ENCODE peak calls at places on chromosomes 6 and 20, in ten cellular contexts. I, O, K, B, P, R, G, W, T and U are unnamed samples.

GRCh38 chr6:168671028-168671862 is 230.3 kb downstream of the SMOC2 start:
- DNase-seq in O (no peak), G (no peak), T (no peak), I (no peak), W (no peak), B (no peak), R (no peak), K (no peak), P (peak; percentile 71), U (no peak)

GRCh38 chr6:74741608-74742007 is 464.2 kb downstream of the COL12A1 start:
- DNase-seq in B (no peak), T (no peak), R (no peak), I (no peak), P (no peak), O (no peak), W (no peak), K (no peak), G (peak; percentile 12), U (no peak)

GRCh38 chr6:149473080-149474052 is 11.4 kb downstream of the ZC3H12D start:
- DNase-seq in R (no peak), W (no peak), P (no peak), I (no peak), O (no peak), B (peak; percentile 89), T (no peak), K (peak; percentile 44), G (no peak), U (no peak)

GRCh38 chr6:16773376-16773775 is 12.1 kb upstream of the ATXN1 start:
- DNase-seq in B (no peak), P (no peak), W (no peak), O (no peak), I (no peak), T (no peak), G (no peak), K (no peak), R (no peak), U (no peak)

GRCh38 chr6:31180500-31180899 is 10.0 kb upstream of the POU5F1 start:
- DNase-seq in B (no peak), W (peak; percentile 67), G (peak; percentile 87), P (no peak), R (peak; percentile 81), I (peak; percentile 89), K (no peak), O (peak; percentile 83), T (no peak), U (peak; percentile 70)

GRCh38 chr6:98946877-98947410 is 802 bp downstream of the FBXL4 start:
- DNase-seq in G (no peak), R (peak; percentile 26), P (no peak), B (peak; percentile 63), W (no peak), T (peak; percentile 43), I (peak; percentile 65), O (peak; percentile 48), K (no peak), U (no peak)

GRCh38 chr6:118893095-118893881 is 664 bp upstream of the ASF1A start:
- DNase-seq in R (peak; percentile 75), K (no peak), G (no peak), T (peak; percentile 57), W (no peak), P (no peak), B (peak; percentile 50), O (peak; percentile 80), I (peak; percentile 64), U (no peak)

GRCh38 chr6:53302678-53303360 is 45.9 kb downstream of the ELOVL5 start:
- DNase-seq in I (peak; percentile 55), R (peak; percentile 85), B (no peak), W (peak; percentile 76), O (peak; percentile 76), G (no peak), T (peak; percentile 92), K (no peak), P (no peak), U (no peak)

GRCh38 chr20:22836211-22836610 is 198.9 kb upstream of the SSTR4 start:
- DNase-seq in O (no peak), T (peak; percentile 55), B (no peak), I (no peak), P (no peak), R (no peak), G (no peak), W (no peak), K (no peak), U (no peak)

GRCh38 chr6:16322666-16323312 is 84.4 kb downstream of the GMPR start:
- DNase-seq in P (no peak), G (no peak), K (no peak), R (peak; percentile 87), T (peak; percentile 5), W (no peak), I (peak; percentile 94), B (peak; percentile 63), O (peak; percentile 95), U (no peak)

GRCh38 chr6:3906191-3907019 is 57.2 kb downstream of the FAM50B start:
- DNase-seq in W (no peak), O (no peak), G (no peak), P (no peak), R (no peak), B (no peak), I (no peak), K (no peak), T (no peak), U (no peak)

GRCh38 chr20:56731041-56731440 is 101.9 kb downstream of the TFAP2C start:
- DNase-seq in T (no peak), G (no peak), W (no peak), P (no peak), K (no peak), R (no peak), I (no peak), B (no peak), O (no peak), U (no peak)
- TF ChIP-seq CTCF in T (no peak), G (no peak), W (no peak), P (no peak), K (no peak), R (no peak), I (no peak), B (no peak), O (no peak), U (no peak)

DNA sequence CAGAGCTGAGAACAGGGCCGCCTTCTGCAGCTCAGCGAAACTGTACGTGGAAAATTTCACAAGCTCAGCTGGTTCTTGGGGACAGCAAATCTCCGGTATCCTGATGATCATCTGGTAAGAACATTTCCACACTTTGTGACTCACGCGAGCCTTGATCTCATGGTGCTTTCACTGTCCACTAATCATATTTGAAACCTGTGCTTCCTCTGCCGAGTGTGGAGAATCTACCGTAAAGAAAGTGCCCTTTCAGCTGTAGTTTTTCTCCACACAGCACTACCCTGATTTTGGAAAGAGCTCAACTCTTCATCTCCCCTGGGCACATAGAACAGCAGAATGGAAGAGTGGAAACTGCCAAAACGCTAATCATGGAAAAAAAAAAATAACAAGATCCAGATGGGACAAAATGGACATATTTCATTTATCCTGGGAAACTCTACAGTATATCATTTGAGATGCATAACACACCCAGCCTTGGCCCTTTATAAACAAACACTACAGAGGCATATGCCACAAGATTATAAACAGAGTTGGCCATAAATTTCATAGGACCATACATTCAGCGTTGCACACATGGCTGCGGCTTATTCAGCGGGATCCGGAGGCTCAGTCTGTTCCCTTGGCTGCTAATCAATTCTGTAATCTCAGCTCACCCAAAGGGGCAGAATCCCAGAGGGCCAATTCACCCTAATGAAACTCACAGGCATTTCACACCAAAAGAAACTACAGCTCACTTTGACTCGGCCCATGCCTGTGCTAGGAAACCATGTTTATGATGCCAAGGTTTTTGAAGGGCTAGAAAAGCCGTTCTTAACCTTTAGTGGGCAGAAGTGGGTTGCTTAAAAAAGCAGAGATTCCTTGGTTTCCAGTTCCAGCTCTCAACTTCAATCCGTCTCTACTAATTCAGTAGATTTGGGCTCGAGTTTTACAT is 434.6 kb downstream of the HDGFL1 start:
- DNase-seq in W (peak; percentile 75), G (no peak), K (no peak), O (peak; percentile 95), B (no peak), I (no peak), R (peak; percentile 97), T (no peak), P (no peak), U (no peak)
- TF ChIP-seq CTCF in W (no peak), G (no peak), K (no peak), O (peak; percentile 2), B (no peak), I (no peak), R (peak; percentile 21), T (no peak), P (no peak), U (no peak)

GRCh38 chr20:36399147-36399968 is 93.2 kb downstream of the DLGAP4 start:
- DNase-seq in R (peak; percentile 28), T (peak; percentile 78), B (peak; percentile 38), K (no peak), P (no peak), O (peak; percentile 26), G (peak; percentile 96), W (no peak), I (peak; percentile 79), U (peak; percentile 4)
- TF ChIP-seq CTCF in R (peak; percentile 40), T (peak; percentile 77), B (no peak), K (no peak), P (peak; percentile 40), O (peak; percentile 23), G (peak; percentile 63), W (peak; percentile 18), I (peak; percentile 81), U (peak; percentile 56)

GRCh38 chr6:152984387-152984872 is 1.6 kb upstream of the FBXO5 start:
- DNase-seq in I (no peak), B (no peak), W (no peak), R (no peak), G (no peak), O (peak; percentile 31), K (no peak), P (no peak), T (no peak), U (peak; percentile 43)

GRCh38 chr6:152982768-152983636 is at the start of gene FBXO5:
- DNase-seq in O (peak; percentile 99), I (peak; percentile 93), K (peak; percentile 95), T (peak; percentile 95), B (peak; percentile 98), G (peak; percentile 97), W (peak; percentile 86), R (peak; percentile 95), P (peak; percentile 99), U (peak; percentile 92)

GRCh38 chr6:152981219-152981618 is 1.6 kb downstream of the FBXO5 start:
- DNase-seq in R (no peak), K (no peak), G (no peak), I (no peak), P (no peak), B (no peak), O (no peak), T (no peak), W (no peak), U (no peak)

GRCh38 chr6:152981989-152982767 is 663 bp downstream of the FBXO5 start:
- DNase-seq in B (peak; percentile 14), O (no peak), G (no peak), T (no peak), R (no peak), P (no peak), K (no peak), W (no peak), I (no peak), U (no peak)

DNA sequence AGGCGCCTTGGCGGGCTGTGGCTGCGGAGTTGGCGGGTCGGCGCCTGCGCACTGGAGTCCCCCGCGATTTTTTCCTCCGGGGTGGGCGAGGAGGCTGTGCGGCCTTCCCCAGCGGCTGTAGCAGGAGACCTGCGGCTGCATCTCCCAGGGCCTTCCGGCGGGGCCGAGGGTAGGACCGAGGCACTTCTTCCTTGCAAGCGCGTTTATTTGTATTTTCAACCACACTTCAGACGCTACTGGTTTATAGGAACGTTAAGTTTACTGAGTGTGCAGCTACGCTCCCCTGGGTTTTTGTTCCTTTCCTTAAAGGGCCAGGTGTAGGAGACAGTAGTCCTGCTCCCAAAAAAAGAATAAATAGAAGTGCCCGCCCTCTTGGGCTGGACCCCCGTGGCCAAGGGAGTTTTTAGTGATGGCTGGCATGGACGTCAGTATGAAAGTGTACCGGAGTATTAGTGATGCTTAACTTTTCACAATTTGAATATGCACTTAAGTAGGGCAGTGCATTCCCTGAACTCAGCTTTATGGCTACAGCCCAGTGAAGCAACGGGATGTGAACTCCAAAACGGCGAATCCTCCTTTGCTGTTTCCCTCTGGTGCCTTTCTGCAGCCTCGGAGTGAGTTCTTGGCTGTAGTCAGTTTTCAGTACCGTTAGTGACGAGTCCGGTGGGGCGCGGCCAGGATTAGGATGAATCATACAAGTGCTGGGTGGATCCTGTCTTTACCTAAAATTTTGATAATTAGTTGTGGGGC is 971 bp upstream of the FBXO5 start:
- DNase-seq in T (peak; percentile 85), W (peak; percentile 23), O (peak; percentile 93), P (peak; percentile 88), B (peak; percentile 95), R (peak; percentile 88), G (no peak), I (peak; percentile 92), K (peak; percentile 49), U (peak; percentile 36)
- TF ChIP-seq CTCF in T (no peak), W (no peak), O (no peak), P (no peak), B (no peak), R (no peak), G (no peak), I (no peak), K (no peak), U (no peak)